ENCODE peak calls at places on chromosomes 3 and 15, in six cellular contexts. F is left ventricle myocardium inferior; H is sigmoid colon; V is iPS DF 6.9; R is CD8-positive, alpha-beta memory T cell; C is breast epithelium. U is an unnamed sample.
A peak's percentile ranks its signal among the peaks of the same experiment; 100 is the strongest.

GRCh38 chr3:71310595-71311319 is 272.8 kb downstream of the FOXP1 start:
- DNase-seq in F (peak; percentile 53), H (peak; percentile 73), V (no peak), R (no peak), C (peak; percentile 26), U (peak; percentile 45)

GRCh38 chr3:183824761-183825379 is 507 bp downstream of the MAP6D1 start:
- DNase-seq in F (no peak), H (no peak), V (no peak), R (no peak), C (no peak), U (no peak)

GRCh38 chr3:130395916-130396315 is 50.4 kb downstream of the COL6A5 start:
- DNase-seq in F (no peak), H (no peak), V (peak; percentile 29), R (no peak), C (peak; percentile 17), U (no peak)

GRCh38 chr15:83199288-83199687 is 8.3 kb downstream of the HDGFL3 start:
- DNase-seq in F (no peak), H (no peak), V (no peak), R (no peak), C (no peak), U (no peak)

GRCh38 chr3:141294848-141295247 is 63.2 kb downstream of the PXYLP1 start:
- DNase-seq in F (no peak), H (no peak), V (no peak), R (no peak), C (no peak), U (no peak)

GRCh38 chr3:124771083-124771445 is 40.8 kb downstream of the UMPS start:
- DNase-seq in F (no peak), H (no peak), V (no peak), R (no peak), C (no peak), U (no peak)

GRCh38 chr3:73846951-73847350 is 222.2 kb upstream of the PDZRN3 start:
- DNase-seq in F (no peak), H (no peak), V (no peak), R (no peak), C (no peak), U (no peak)

GRCh38 chr15:65052956-65053355 is 7.8 kb downstream of the SLC51B start:
- DNase-seq in F (no peak), H (no peak), V (no peak), R (no peak), C (no peak), U (no peak)

GRCh38 chr15:66110788-66111187 is 142.8 kb downstream of the MEGF11 start:
- DNase-seq in F (no peak), H (no peak), V (no peak), R (no peak), C (no peak), U (no peak)

GRCh38 chr3:141454906-141455602 is 31.8 kb upstream of the RASA2 start:
- DNase-seq in F (no peak), H (no peak), V (peak; percentile 71), R (no peak), C (no peak), U (peak; percentile 17)

GRCh38 chr3:10299679-10300078 is 6.9 kb upstream of the GHRL start:
- DNase-seq in F (no peak), H (no peak), V (no peak), R (no peak), C (no peak), U (no peak)

GRCh38 chr15:71357357-71357756 is 242.1 kb downstream of the THSD4 start:
- DNase-seq in F (peak; percentile 51), H (no peak), V (no peak), R (no peak), C (no peak), U (peak; percentile 54)

GRCh38 chr3:146577662-146578061 is 27.5 kb downstream of the PLSCR5 start:
- DNase-seq in F (no peak), H (no peak), V (no peak), R (peak; percentile 2), C (no peak), U (no peak)

GRCh38 chr3:141306276-141306675 is 62.0 kb upstream of the ZBTB38 start:
- DNase-seq in F (no peak), H (no peak), V (no peak), R (no peak), C (no peak), U (no peak)

GRCh38 chr3:134992180-134992579 is 197.1 kb downstream of the EPHB1 start:
- DNase-seq in F (no peak), H (no peak), V (no peak), R (no peak), C (no peak), U (no peak)

GRCh38 chr15:91813924-91814323 is 39.6 kb upstream of the SLCO3A1 start:
- DNase-seq in F (no peak), H (no peak), V (no peak), R (no peak), C (no peak), U (no peak)

GRCh38 chr3:169323580-169324453 is 339.7 kb downstream of the MECOM start:
- DNase-seq in F (peak; percentile 33), H (peak; percentile 59), V (no peak), R (no peak), C (no peak), U (peak; percentile 70)

GRCh38 chr3:69738291-69738690 is 973 bp upstream of the MITF start:
- DNase-seq in F (no peak), H (no peak), V (no peak), R (no peak), C (no peak), U (no peak)

GRCh38 chr3:58526124-58526957 is 10.6 kb downstream of the ACOX2 start:
- DNase-seq in F (no peak), H (no peak), V (peak; percentile 18), R (no peak), C (no peak), U (no peak)

GRCh38 chr3:71397046-71397445 is 186.5 kb downstream of the FOXP1 start:
- DNase-seq in F (no peak), H (no peak), V (no peak), R (no peak), C (no peak), U (no peak)

GRCh38 chr3:69219101-69219708 is 96.8 kb upstream of the LMOD3 start:
- DNase-seq in F (no peak), H (no peak), V (no peak), R (no peak), C (no peak), U (no peak)

GRCh38 chr15:70469651-70470555 is 293.5 kb downstream of the UACA start:
- DNase-seq in F (no peak), H (no peak), V (no peak), R (no peak), C (no peak), U (no peak)

GRCh38 chr3:179182892-179183291 is 34.7 kb downstream of the PIK3CA start:
- DNase-seq in F (no peak), H (no peak), V (no peak), R (no peak), C (no peak), U (no peak)

GRCh38 chr3:36477655-36478054 is 97.4 kb downstream of the STAC start:
- DNase-seq in F (no peak), H (no peak), V (no peak), R (no peak), C (no peak), U (no peak)

GRCh38 chr3:20041197-20041780 is 1.0 kb downstream of the KAT2B start:
- DNase-seq in F (peak; percentile 94), H (peak; percentile 91), V (no peak), R (peak; percentile 68), C (peak; percentile 73), U (peak; percentile 96)

GRCh38 chr3:60920519-60920918 is 330.7 kb downstream of the FHIT start:
- DNase-seq in F (no peak), H (no peak), V (no peak), R (no peak), C (no peak), U (no peak)

DNA sequence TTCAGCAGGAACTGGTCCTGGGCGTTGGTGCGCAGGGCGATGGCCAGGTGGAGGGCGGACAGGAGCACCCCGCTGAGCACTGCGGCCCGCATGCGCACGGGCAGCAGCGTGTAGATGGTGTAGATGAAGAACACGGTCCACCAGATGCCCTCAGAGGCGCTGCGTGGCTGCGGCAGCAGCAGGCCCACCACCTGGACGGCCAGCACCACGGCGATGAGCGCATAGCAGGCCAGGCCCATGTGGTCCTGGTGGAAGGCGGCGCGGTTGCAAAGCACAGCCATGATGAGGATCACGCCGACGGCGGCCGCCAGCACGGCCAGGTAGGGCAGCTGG is 1.5 kb downstream of the ADCY5 start:
- DNase-seq in F (no peak), H (peak; percentile 76), V (no peak), R (no peak), C (no peak), U (peak; percentile 59)
- H3K27me3 ChIP-seq in F (peaks cover 56% of the 10 kb centered on the region), H (no peaks in the 10 kb centered on the region), V (peaks cover 3% of the 10 kb centered on the region), R (peaks cover 11% of the 10 kb centered on the region), C (peaks cover 4% of the 10 kb centered on the region), U (no peaks in the 10 kb centered on the region)

GRCh38 chr3:57052662-57053061 is 7.8 kb upstream of the SPATA12 start:
- DNase-seq in F (no peak), H (no peak), V (no peak), R (no peak), C (no peak), U (no peak)

GRCh38 chr3:57048728-57049127 is 11.7 kb upstream of the SPATA12 start:
- DNase-seq in F (no peak), H (no peak), V (no peak), R (no peak), C (no peak), U (no peak)

GRCh38 chr3:57046120-57046519 is 14.3 kb upstream of the SPATA12 start:
- DNase-seq in F (no peak), H (no peak), V (no peak), R (no peak), C (no peak), U (no peak)

GRCh38 chr3:57043518-57043917 is 16.9 kb upstream of the SPATA12 start:
- DNase-seq in F (no peak), H (no peak), V (no peak), R (no peak), C (no peak), U (no peak)

GRCh38 chr3:57048052-57048671 is 12.3 kb upstream of the SPATA12 start:
- DNase-seq in F (no peak), H (peak; percentile 78), V (no peak), R (no peak), C (no peak), U (no peak)
- H3K27ac ChIP-seq in F (peak overlapping the region; percentile 8), H (peak overlapping the region; percentile 3), V (no peak overlapping the region), R (no peak overlapping the region), C (peak overlapping the region; percentile 72), U (no peak overlapping the region)

GRCh38 chr3:48595526-48596121 is 495 bp upstream of the COL7A1 start:
- DNase-seq in F (no peak), H (no peak), V (no peak), R (no peak), C (peak; percentile 43), U (peak; percentile 67)
- H3K4me1 ChIP-seq in F (peaks cover 64% of the 10 kb centered on the region), H (no peaks in the 10 kb centered on the region), V (peaks cover 10% of the 10 kb centered on the region), R (no peaks in the 10 kb centered on the region), C (peaks cover 14% of the 10 kb centered on the region), U (peaks cover 25% of the 10 kb centered on the region)

GRCh38 chr15:77581896-77582569 is 50.7 kb downstream of the LINGO1 start:
- DNase-seq in F (no peak), H (no peak), V (no peak), R (no peak), C (no peak), U (peak; percentile 54)
- H3K27me3 ChIP-seq in F (no peaks in the 10 kb centered on the region), H (no peaks in the 10 kb centered on the region), V (no peaks in the 10 kb centered on the region), R (no peaks in the 10 kb centered on the region), C (no peaks in the 10 kb centered on the region), U (no peaks in the 10 kb centered on the region)